ENCODE peak calls at places on chromosomes 11 and 22, in seven cellular contexts. One of them, this sample, is unnamed.

GRCh38 chr22:37084385-37084784 is 25.1 kb downstream of the TMPRSS6 start:
- DNase-seq in right lobe of liver: no peak
- DNase-seq in prostate gland: no peak
- DNase-seq in adipocyte: no peak
- DNase-seq in NCI-H2029 treated with DMSO at 0.1 percent for 48 hours: no peak
- DNase-seq in EL: no peak
- DNase-seq in SK-MEL-5: no peak
- DNase-seq in this sample: no peak

GRCh38 chr11:95659088-95659487 is 130.5 kb downstream of the FAM76B start:
- DNase-seq in SK-MEL-5: no peak
- DNase-seq in prostate gland: no peak
- DNase-seq in right lobe of liver: no peak
- DNase-seq in adipocyte: peak
- DNase-seq in EL: no peak
- DNase-seq in NCI-H2029 treated with DMSO at 0.1 percent for 48 hours: no peak
- DNase-seq in this sample: no peak

GRCh38 chr11:32379714-32380113 is 55.6 kb downstream of the WT1 start:
- DNase-seq in EL: no peak
- DNase-seq in right lobe of liver: no peak
- DNase-seq in prostate gland: no peak
- DNase-seq in NCI-H2029 treated with DMSO at 0.1 percent for 48 hours: no peak
- DNase-seq in adipocyte: no peak
- DNase-seq in SK-MEL-5: no peak
- DNase-seq in this sample: no peak

GRCh38 chr11:92820860-92821259 is 148.6 kb upstream of the MTNR1B start:
- DNase-seq in NCI-H2029 treated with DMSO at 0.1 percent for 48 hours: no peak
- DNase-seq in prostate gland: no peak
- DNase-seq in EL: no peak
- DNase-seq in right lobe of liver: no peak
- DNase-seq in SK-MEL-5: no peak
- DNase-seq in adipocyte: no peak
- DNase-seq in this sample: no peak

GRCh38 chr22:48169227-48169626 is 1406.8 kb downstream of the TBC1D22A start:
- DNase-seq in SK-MEL-5: no peak
- DNase-seq in right lobe of liver: no peak
- DNase-seq in adipocyte: no peak
- DNase-seq in EL: no peak
- DNase-seq in NCI-H2029 treated with DMSO at 0.1 percent for 48 hours: no peak
- DNase-seq in prostate gland: no peak
- DNase-seq in this sample: no peak

GRCh38 chr11:121489823-121490222 is 37.1 kb upstream of the SORL1-AS1 start:
- DNase-seq in prostate gland: no peak
- DNase-seq in right lobe of liver: no peak
- DNase-seq in EL: no peak
- DNase-seq in adipocyte: no peak
- DNase-seq in NCI-H2029 treated with DMSO at 0.1 percent for 48 hours: no peak
- DNase-seq in SK-MEL-5: no peak
- DNase-seq in this sample: no peak

GRCh38 chr22:24009227-24010017 is 1.7 kb upstream of the CABIN1 start:
- DNase-seq in EL: no peak
- DNase-seq in SK-MEL-5: no peak
- DNase-seq in right lobe of liver: no peak
- DNase-seq in adipocyte: no peak
- DNase-seq in prostate gland: no peak
- DNase-seq in NCI-H2029 treated with DMSO at 0.1 percent for 48 hours: no peak
- DNase-seq in this sample: no peak

GRCh38 chr22:43446037-43446803 is 34.4 kb downstream of the MPPED1 start:
- DNase-seq in right lobe of liver: no peak
- DNase-seq in EL: no peak
- DNase-seq in SK-MEL-5: no peak
- DNase-seq in NCI-H2029 treated with DMSO at 0.1 percent for 48 hours: no peak
- DNase-seq in adipocyte: no peak
- DNase-seq in prostate gland: no peak
- DNase-seq in this sample: no peak

GRCh38 chr22:49930596-49931412 is 12.4 kb downstream of the CRELD2 start:
- DNase-seq in SK-MEL-5: peak
- DNase-seq in prostate gland: peak
- DNase-seq in NCI-H2029 treated with DMSO at 0.1 percent for 48 hours: peak
- DNase-seq in adipocyte: peak
- DNase-seq in EL: peak
- DNase-seq in right lobe of liver: peak
- DNase-seq in this sample: peak

GRCh38 chr11:45232341-45233080 is 53.6 kb downstream of the SYT13 start:
- DNase-seq in SK-MEL-5: no peak
- DNase-seq in adipocyte: no peak
- DNase-seq in EL: no peak
- DNase-seq in NCI-H2029 treated with DMSO at 0.1 percent for 48 hours: no peak
- DNase-seq in prostate gland: no peak
- DNase-seq in right lobe of liver: no peak
- DNase-seq in this sample: no peak

GRCh38 chr11:15104166-15104565 is 10.6 kb upstream of the INSC start:
- DNase-seq in right lobe of liver: no peak
- DNase-seq in adipocyte: peak
- DNase-seq in SK-MEL-5: no peak
- DNase-seq in prostate gland: no peak
- DNase-seq in NCI-H2029 treated with DMSO at 0.1 percent for 48 hours: no peak
- DNase-seq in EL: peak
- DNase-seq in this sample: no peak